ENCODE peak calls at places on chromosomes 7 and 10, in five cellular contexts. B is HT-29, A is GM19239, R is T-cell, Z is NCI-H1105. G is an unnamed sample.
A peak's percentile ranks its signal among the peaks of the same experiment; 100 is the strongest.

GRCh38 chr10:131972474-131973071 is 9.2 kb downstream of the BNIP3 start:
- DNase-seq in R (no peak), Z (no peak), B (peak; percentile 63), A (no peak), G (peak; percentile 41)

GRCh38 chr10:75395955-75396860 is 5.4 kb downstream of the ZNF503 start:
- DNase-seq in B (no peak), R (no peak), Z (no peak), A (no peak), G (no peak)

GRCh38 chr10:71621783-71622526 is 97.6 kb downstream of the C10orf105 start:
- DNase-seq in A (no peak), R (no peak), Z (no peak), B (peak; percentile 36), G (no peak)

GRCh38 chr7:96547371-96547811 is 162.3 kb downstream of the SEM1 start:
- DNase-seq in B (no peak), Z (peak; percentile 91), R (no peak), A (no peak), G (no peak)

GRCh38 chr7:91046322-91047088 is 217.7 kb upstream of the FZD1 start:
- DNase-seq in B (peak; percentile 9), Z (no peak), R (no peak), A (no peak), G (no peak)

GRCh38 chr10:131270461-131271190 is 40.9 kb downstream of the TCERG1L start:
- DNase-seq in A (no peak), Z (no peak), B (no peak), R (no peak), G (no peak)

GRCh38 chr10:103498936-103499638 is 5.6 kb downstream of the NEURL1 start:
- DNase-seq in A (no peak), R (no peak), B (no peak), Z (no peak), G (no peak)

GRCh38 chr10:48550071-48550691 is 54.7 kb downstream of the ARHGAP22 start:
- DNase-seq in A (no peak), B (no peak), Z (no peak), R (no peak), G (no peak)

GRCh38 chr7:31696270-31696669 is 9.3 kb downstream of the PPP1R17 start:
- DNase-seq in A (no peak), Z (no peak), B (no peak), R (no peak), G (no peak)

GRCh38 chr7:50431316-50431715 is 18.8 kb downstream of the FIGNL1 start:
- DNase-seq in B (no peak), A (no peak), Z (no peak), R (no peak), G (no peak)

GRCh38 chr10:31689233-31689632 is 239.4 kb downstream of the ARHGAP12 start:
- DNase-seq in R (no peak), B (no peak), A (no peak), Z (no peak), G (no peak)

GRCh38 chr7:134778941-134779740 is at the start of gene CALD1:
- DNase-seq in Z (no peak), B (peak; percentile 26), R (no peak), A (no peak), G (no peak)

GRCh38 chr7:90474284-90475210 is 5.1 kb downstream of the PTTG1IP2 start:
- DNase-seq in Z (no peak), R (no peak), B (no peak), A (no peak), G (no peak)

GRCh38 chr10:126549326-126549725 is 121.2 kb downstream of the C10orf90 start:
- DNase-seq in Z (no peak), B (no peak), A (no peak), R (no peak), G (no peak)

GRCh38 chr10:79027147-79028055 is 41.4 kb upstream of the ZMIZ1 start:
- DNase-seq in R (peak; percentile 56), A (no peak), B (no peak), Z (no peak), G (no peak)

G was measured in activated T-helper 2 cell treated with anti-CD3 and anti-CD28 coated beads, Interferon-gamma antibody, Interleukin-2, Interleukin-4, amounts not matched to agents 10 μg/mL and 5 μg/mL and 100 μg/mL, durations not matched to agents 14 hours and 24 hours and 36 hours.